ENCODE peak calls at places on chromosomes 5 and 9, in ten cellular contexts. Y, C, Z, H, E, L, G, T, V and M are unnamed samples.
A peak's percentile ranks its signal among the peaks of the same experiment; 100 is the strongest.

GRCh38 chr9:118009585-118009984 is 305.4 kb downstream of the TLR4 start:
- DNase-seq in Y (no peak), C (no peak), Z (no peak), H (no peak), E (no peak), L (no peak), G (no peak), T (no peak), V (no peak), M (no peak)

GRCh38 chr5:76542887-76543690 is 80.1 kb downstream of the F2RL2 start:
- DNase-seq in Y (no peak), C (no peak), Z (peak; percentile 65), H (no peak), E (no peak), L (peak; percentile 14), G (no peak), T (no peak), V (no peak), M (no peak)

GRCh38 chr5:6849569-6849968 is 136.3 kb downstream of the TENT4A start:
- DNase-seq in Y (no peak), C (no peak), Z (no peak), H (no peak), E (no peak), L (no peak), G (peak; percentile 32), T (no peak), V (no peak), M (no peak)

GRCh38 chr9:91192379-91192775 is 169.3 kb downstream of the AUH start:
- DNase-seq in Y (peak; percentile 69), C (no peak), Z (no peak), H (no peak), E (no peak), L (peak; percentile 29), G (peak; percentile 39), T (peak; percentile 60), V (no peak), M (no peak)

GRCh38 chr9:128094166-128094949 is 26.3 kb downstream of the SLC25A25 start:
- DNase-seq in Y (peak; percentile 83), C (peak; percentile 95), Z (peak; percentile 93), H (peak; percentile 83), E (peak; percentile 90), L (peak; percentile 99), G (peak; percentile 99), T (peak; percentile 88), V (peak; percentile 97), M (peak; percentile 99)

GRCh38 chr5:175202461-175203065 is 241.4 kb downstream of the DRD1 start:
- DNase-seq in Y (peak; percentile 39), C (no peak), Z (no peak), H (no peak), E (no peak), L (no peak), G (no peak), T (peak; percentile 33), V (no peak), M (no peak)

GRCh38 chr5:143459433-143459832 is 55.9 kb upstream of the NR3C1 start:
- DNase-seq in Y (no peak), C (no peak), Z (peak; percentile 8), H (no peak), E (no peak), L (no peak), G (no peak), T (no peak), V (no peak), M (no peak)

GRCh38 chr9:131709741-131710499 is 30.0 kb downstream of the RAPGEF1 start:
- DNase-seq in Y (no peak), C (peak; percentile 22), Z (no peak), H (no peak), E (no peak), L (peak; percentile 50), G (peak; percentile 66), T (no peak), V (no peak), M (no peak)

GRCh38 chr9:693460-694390 is 147.8 kb upstream of the DMRT1 start:
- DNase-seq in Y (peak; percentile 65), C (no peak), Z (no peak), H (no peak), E (peak; percentile 44), L (peak; percentile 84), G (peak; percentile 90), T (peak; percentile 67), V (no peak), M (peak; percentile 78)
- H3K4me3 ChIP-seq in Y (no peak overlapping the region), C (no peak overlapping the region), Z (no peak overlapping the region), H (peak overlapping the region; percentile 40), E (no peak overlapping the region), L (no peak overlapping the region), G (peak overlapping the region; percentile 66), T (peak overlapping the region; percentile 18), V (peak overlapping the region; percentile 24), M (peak overlapping the region; percentile 78)

GRCh38 chr5:56696900-56697299 is 118.4 kb upstream of the MAP3K1 start:
- DNase-seq in Y (peak; percentile 73), C (no peak), Z (no peak), H (no peak), E (no peak), L (peak; percentile 59), G (peak; percentile 15), T (no peak), V (no peak), M (peak; percentile 63)

GRCh38 chr5:56688402-56688801 is 126.9 kb upstream of the MAP3K1 start:
- DNase-seq in Y (no peak), C (no peak), Z (peak; percentile 37), H (no peak), E (no peak), L (no peak), G (no peak), T (no peak), V (no peak), M (no peak)

GRCh38 chr5:56693220-56693579 is 122.1 kb upstream of the MAP3K1 start:
- DNase-seq in Y (no peak), C (no peak), Z (peak; percentile 25), H (no peak), E (no peak), L (no peak), G (no peak), T (no peak), V (no peak), M (no peak)

DNA sequence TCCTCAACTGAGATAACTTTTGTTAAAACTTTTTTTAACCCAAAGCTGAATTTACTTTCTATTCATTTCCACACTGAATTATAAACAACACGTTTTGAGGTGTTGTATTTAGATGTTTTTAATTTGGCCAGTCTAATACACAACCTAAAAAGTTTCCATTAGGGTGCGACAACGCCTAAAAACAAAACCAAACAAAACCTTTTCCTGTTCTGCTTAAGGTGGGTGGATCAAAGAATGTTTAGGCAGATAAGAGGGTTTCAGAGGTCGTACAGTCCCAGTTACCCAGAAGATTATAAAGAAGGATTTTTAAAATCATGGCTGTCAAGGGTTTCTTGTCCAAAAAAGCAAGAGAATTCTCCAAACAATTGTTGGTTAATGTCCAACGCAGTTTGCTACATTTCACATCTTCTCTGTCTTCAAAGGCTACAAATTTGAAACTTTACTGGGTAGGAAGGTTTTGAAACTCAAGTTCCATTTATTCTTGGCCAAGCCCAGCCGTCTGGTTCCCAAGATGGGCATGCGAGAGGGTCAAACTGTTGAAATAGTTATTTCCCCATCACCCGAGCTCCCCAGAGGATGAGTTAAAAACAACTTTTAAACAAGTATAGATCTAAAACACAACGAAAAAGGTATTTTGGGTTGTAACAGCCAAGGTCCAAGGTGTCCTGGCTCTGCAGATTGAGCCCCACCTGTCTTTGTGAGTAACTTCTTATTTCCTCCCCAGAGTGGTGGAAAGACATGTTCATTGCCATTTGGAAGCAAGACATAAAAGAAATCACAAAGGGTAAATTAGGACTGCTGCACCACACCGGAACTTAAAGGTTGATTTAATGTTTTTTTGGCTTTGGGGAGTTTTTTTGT is 122.8 kb upstream of the MAP3K1 start:
- DNase-seq in Y (no peak), C (no peak), Z (no peak), H (no peak), E (no peak), L (no peak), G (no peak), T (no peak), V (no peak), M (no peak)
- H3K4me1 ChIP-seq in Y (peaks cover 10% of the 10 kb centered on the region), C (no peaks in the 10 kb centered on the region), Z (no peaks in the 10 kb centered on the region), H (peaks cover 6% of the 10 kb centered on the region), E (no peaks in the 10 kb centered on the region), L (peaks cover 8% of the 10 kb centered on the region), G (no peaks in the 10 kb centered on the region), T (no peaks in the 10 kb centered on the region), V (no peaks in the 10 kb centered on the region), M (peaks cover 3% of the 10 kb centered on the region)

DNA sequence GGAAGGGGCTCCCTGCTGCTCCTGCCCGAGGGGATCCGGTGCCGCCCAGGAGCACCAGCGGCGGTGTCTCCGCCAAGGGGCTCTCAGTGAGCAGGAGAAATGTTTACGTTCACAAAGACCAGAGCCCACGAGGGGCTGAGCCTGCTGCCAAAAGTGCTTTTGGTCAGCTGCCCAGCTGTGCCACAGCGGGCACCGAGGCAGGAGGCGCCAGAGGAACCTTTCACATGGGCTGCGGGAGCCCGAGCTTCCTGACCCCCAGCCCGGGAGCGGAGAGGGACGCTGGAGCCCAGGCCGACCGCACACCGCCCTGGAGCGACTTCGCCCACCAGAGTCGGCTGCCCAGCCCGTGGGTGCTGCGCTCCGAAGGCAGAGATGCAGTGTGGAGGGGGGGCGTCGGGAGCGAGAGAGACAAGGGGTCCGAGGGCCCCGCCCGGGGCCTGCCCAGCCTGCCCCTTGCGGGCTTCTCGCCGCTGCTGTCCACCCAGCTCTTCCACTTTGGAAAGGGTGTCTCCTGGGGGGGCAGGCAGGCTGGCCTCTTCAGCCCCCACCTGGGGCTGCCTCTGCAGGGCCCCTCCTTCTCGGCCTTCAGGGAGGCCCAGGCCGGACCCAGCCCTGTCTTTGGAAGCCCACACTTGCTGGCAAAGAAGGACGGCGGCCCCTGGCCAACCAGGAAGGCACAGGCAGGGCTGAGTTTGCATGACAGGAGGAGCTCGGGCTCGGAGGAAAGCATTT is 7.9 kb downstream of the PPP1R26 start:
- DNase-seq in Y (no peak), C (no peak), Z (no peak), H (no peak), E (no peak), L (no peak), G (no peak), T (no peak), V (no peak), M (no peak)
- H3K36me3 ChIP-seq in Y (peaks cover 37% of the 10 kb centered on the region), C (peaks cover 39% of the 10 kb centered on the region), Z (peaks cover 51% of the 10 kb centered on the region), H (peaks cover 49% of the 10 kb centered on the region), E (no peaks in the 10 kb centered on the region), L (peaks cover 27% of the 10 kb centered on the region), G (no peaks in the 10 kb centered on the region), T (peaks cover 24% of the 10 kb centered on the region), V (no peaks in the 10 kb centered on the region), M (peaks cover 39% of the 10 kb centered on the region)

GRCh38 chr5:116663081-116663480 is 88.5 kb upstream of the SEMA6A start:
- DNase-seq in Y (no peak), C (no peak), Z (no peak), H (no peak), E (no peak), L (no peak), G (no peak), T (no peak), V (no peak), M (no peak)

GRCh38 chr5:116658141-116658540 is 83.5 kb upstream of the SEMA6A start:
- DNase-seq in Y (no peak), C (no peak), Z (no peak), H (no peak), E (no peak), L (peak; percentile 2), G (no peak), T (no peak), V (no peak), M (no peak)

GRCh38 chr5:116658830-116659229 is 84.2 kb upstream of the SEMA6A start:
- DNase-seq in Y (no peak), C (no peak), Z (no peak), H (no peak), E (no peak), L (no peak), G (no peak), T (no peak), V (no peak), M (no peak)

GRCh38 chr5:116661419-116661818 is 86.8 kb upstream of the SEMA6A start:
- DNase-seq in Y (no peak), C (no peak), Z (no peak), H (no peak), E (no peak), L (no peak), G (no peak), T (no peak), V (no peak), M (no peak)

DNA sequence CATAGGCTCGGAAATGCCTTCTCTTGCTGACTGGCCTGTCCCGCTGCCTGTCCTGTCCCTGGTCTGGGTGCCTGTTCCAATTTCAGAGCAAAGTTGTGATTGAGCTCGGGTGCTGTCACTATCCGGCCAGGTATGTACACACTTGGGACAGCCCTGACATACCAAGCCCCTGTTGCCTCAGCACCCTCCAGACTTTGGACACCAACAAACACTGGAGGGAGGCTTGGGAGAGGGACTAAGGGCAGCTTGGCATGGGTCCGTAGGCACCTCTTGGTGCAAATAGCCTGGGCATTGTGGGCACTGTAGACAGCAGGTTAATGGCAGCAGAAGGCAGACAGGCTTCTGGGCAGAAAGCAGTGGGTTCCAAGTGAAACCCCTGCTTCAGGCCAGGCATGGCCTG is 86.3 kb upstream of the SEMA6A start:
- DNase-seq in Y (no peak), C (no peak), Z (no peak), H (no peak), E (no peak), L (no peak), G (no peak), T (no peak), V (no peak), M (no peak)
- H3K4me3 ChIP-seq in Y (no peak overlapping the region), C (no peak overlapping the region), Z (no peak overlapping the region), H (no peak overlapping the region), E (no peak overlapping the region), L (no peak overlapping the region), G (no peak overlapping the region), T (no peak overlapping the region), V (no peak overlapping the region), M (no peak overlapping the region)